ENCODE peak calls at places on chromosomes 12 and 14, in four cellular contexts. C is HL-60, M is K562, W is GM12878. I is an unnamed sample.

GRCh38 chr12:91622981-91623380 is 440.4 kb upstream of the DCN start:
- DNase-seq in C (no peak), M (no peak), W (no peak), I (no peak)

GRCh38 chr12:71415336-71416231 is 24.0 kb upstream of the LGR5 start:
- DNase-seq in C (peak; percentile 41), M (peak; percentile 58), W (peak; percentile 7), I (no peak)

GRCh38 chr14:62759796-62760195 is 285.5 kb downstream of the KCNH5 start:
- DNase-seq in C (no peak), M (no peak), W (no peak), I (no peak)

GRCh38 chr12:91986084-91986483 is 159.6 kb downstream of the BTG1 start:
- DNase-seq in C (no peak), M (no peak), W (no peak), I (no peak)

GRCh38 chr12:127416796-127417195 is 850.2 kb upstream of the TMEM132C start:
- DNase-seq in C (no peak), M (no peak), W (no peak), I (no peak)

GRCh38 chr14:93142854-93143652 is 27.3 kb upstream of the ITPK1 start:
- DNase-seq in C (no peak), M (no peak), W (no peak), I (no peak)

GRCh38 chr12:71442567-71442931 is 3.0 kb downstream of the LGR5 start:
- DNase-seq in C (no peak), M (no peak), W (no peak), I (no peak)

GRCh38 chr12:104249017-104249416 is 33.4 kb downstream of the TXNRD1 start:
- DNase-seq in C (no peak), M (no peak), W (no peak), I (no peak)

GRCh38 chr12:27333311-27334009 is 824 bp downstream of the BMAL2 start:
- DNase-seq in C (peak; percentile 79), M (peak; percentile 9), W (no peak), I (no peak)
- TF ChIP-seq SPI1 in C (peak; percentile 65), M (no peak), W (peak; percentile 37), I (peak; percentile 36)

GRCh38 chr14:72172597-72172996 is 240.4 kb downstream of the RGS6 start:
- DNase-seq in C (no peak), M (no peak), W (no peak), I (no peak)

GRCh38 chr14:72173038-72173720 is 240.9 kb downstream of the RGS6 start:
- DNase-seq in C (no peak), M (no peak), W (no peak), I (no peak)

GRCh38 chr14:72165151-72165715 is 233.0 kb downstream of the RGS6 start:
- DNase-seq in C (no peak), M (no peak), W (no peak), I (no peak)

GRCh38 chr14:72172075-72172474 is 239.8 kb downstream of the RGS6 start:
- DNase-seq in C (no peak), M (no peak), W (no peak), I (no peak)

GRCh38 chr14:72169521-72169920 is 237.3 kb downstream of the RGS6 start:
- DNase-seq in C (no peak), M (peak; percentile 18), W (no peak), I (no peak)
- TF ChIP-seq SPI1 in C (no peak), M (no peak), W (no peak), I (no peak)

DNA sequence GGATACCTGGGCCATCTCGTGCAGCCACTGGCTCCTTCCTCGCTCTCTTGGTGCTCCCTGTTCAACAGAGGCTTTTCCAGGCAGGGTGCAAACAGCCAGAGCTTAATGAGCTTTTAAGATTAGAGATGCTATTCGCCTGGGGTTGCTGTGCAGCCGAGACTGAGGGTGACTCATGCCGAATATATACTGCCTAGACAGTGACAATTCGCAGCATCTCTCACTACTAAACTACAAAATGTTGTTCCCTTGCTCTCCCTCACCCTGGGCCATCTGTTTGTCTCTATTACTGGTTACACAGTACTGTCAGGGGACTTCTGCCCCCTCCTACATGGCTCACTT is 26.0 kb upstream of the TESC start:
- DNase-seq in C (no peak), M (no peak), W (no peak), I (no peak)
- TF ChIP-seq SPI1 in C (no peak), M (no peak), W (no peak), I (no peak)

GRCh38 chr12:31828057-31828456 is 99.2 kb upstream of the AMN1 start:
- DNase-seq in C (no peak), M (no peak), W (no peak), I (no peak)
- TF ChIP-seq SPI1 in C (no peak), M (no peak), W (no peak), I (no peak)

GRCh38 chr12:69240625-69240984 is 1.2 kb downstream of the CPSF6 start:
- DNase-seq in C (no peak), M (no peak), W (no peak), I (no peak)

GRCh38 chr12:69239286-69239921 is at the start of gene CPSF6:
- DNase-seq in C (peak; percentile 96), M (peak; percentile 94), W (peak; percentile 62), I (peak; percentile 79)

GRCh38 chr12:69238589-69239285 is 632 bp upstream of the CPSF6 start:
- DNase-seq in C (no peak), M (no peak), W (no peak), I (no peak)

GRCh38 chr12:69241444-69242092 is 2.2 kb downstream of the CPSF6 start:
- DNase-seq in C (no peak), M (no peak), W (no peak), I (no peak)

GRCh38 chr12:69239922-69240624 is 704 bp downstream of the CPSF6 start:
- DNase-seq in C (peak; percentile 39), M (no peak), W (no peak), I (no peak)
- TF ChIP-seq SPI1 in C (peak; percentile 8), M (no peak), W (no peak), I (no peak)

DNA sequence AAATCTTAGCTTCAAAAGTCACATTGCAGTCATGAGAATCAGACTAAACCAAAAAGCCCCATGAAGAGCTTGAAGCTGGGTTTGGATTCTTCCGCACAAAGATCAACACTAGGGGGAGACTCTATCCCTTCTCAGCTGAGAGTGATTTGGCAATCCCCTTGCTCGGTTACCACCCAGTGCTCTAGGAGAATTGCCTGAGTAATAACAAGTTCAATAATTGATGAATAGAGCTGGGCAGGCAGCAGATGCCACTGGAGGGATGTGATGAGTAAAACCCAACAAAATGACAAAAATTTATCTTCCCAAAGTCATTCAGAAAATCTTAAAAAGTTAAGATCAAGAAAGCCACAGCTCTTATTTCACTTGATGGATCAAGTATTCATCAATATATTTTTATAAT is 185.6 kb upstream of the ARID2 start:
- DNase-seq in C (peak; percentile 77), M (peak; percentile 71), W (peak; percentile 56), I (peak; percentile 42)
- TF ChIP-seq SPI1 in C (no peak), M (no peak), W (no peak), I (no peak)

GRCh38 chr12:31250179-31250578 is 75.8 kb downstream of the SINHCAF start:
- DNase-seq in C (no peak), M (no peak), W (no peak), I (no peak)

GRCh38 chr12:31248815-31249214 is 77.1 kb downstream of the SINHCAF start:
- DNase-seq in C (no peak), M (no peak), W (no peak), I (no peak)

GRCh38 chr12:31245822-31246469 is 80.0 kb downstream of the SINHCAF start:
- DNase-seq in C (no peak), M (peak; percentile 50), W (no peak), I (no peak)

DNA sequence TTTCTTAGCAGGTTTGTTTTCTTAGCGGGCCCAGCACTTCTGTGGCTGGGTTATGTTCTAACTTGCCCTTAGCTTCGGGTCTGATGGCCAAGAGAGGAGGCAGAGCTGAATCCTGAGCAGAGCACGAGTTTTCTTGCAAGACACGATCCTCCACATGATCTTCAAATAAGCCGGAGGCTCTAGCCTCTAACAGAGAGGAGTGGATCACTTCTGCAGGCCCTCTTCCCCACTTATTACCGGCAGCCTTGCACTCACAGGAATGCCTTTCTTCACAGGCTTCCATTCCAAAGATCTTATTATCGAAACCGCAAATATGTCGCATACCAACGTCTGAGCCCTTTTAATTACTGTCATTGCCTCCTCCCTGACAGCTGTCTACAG is 79.5 kb downstream of the SINHCAF start:
- DNase-seq in C (no peak), M (no peak), W (no peak), I (no peak)
- TF ChIP-seq SPI1 in C (no peak), M (no peak), W (no peak), I (no peak)

DNA sequence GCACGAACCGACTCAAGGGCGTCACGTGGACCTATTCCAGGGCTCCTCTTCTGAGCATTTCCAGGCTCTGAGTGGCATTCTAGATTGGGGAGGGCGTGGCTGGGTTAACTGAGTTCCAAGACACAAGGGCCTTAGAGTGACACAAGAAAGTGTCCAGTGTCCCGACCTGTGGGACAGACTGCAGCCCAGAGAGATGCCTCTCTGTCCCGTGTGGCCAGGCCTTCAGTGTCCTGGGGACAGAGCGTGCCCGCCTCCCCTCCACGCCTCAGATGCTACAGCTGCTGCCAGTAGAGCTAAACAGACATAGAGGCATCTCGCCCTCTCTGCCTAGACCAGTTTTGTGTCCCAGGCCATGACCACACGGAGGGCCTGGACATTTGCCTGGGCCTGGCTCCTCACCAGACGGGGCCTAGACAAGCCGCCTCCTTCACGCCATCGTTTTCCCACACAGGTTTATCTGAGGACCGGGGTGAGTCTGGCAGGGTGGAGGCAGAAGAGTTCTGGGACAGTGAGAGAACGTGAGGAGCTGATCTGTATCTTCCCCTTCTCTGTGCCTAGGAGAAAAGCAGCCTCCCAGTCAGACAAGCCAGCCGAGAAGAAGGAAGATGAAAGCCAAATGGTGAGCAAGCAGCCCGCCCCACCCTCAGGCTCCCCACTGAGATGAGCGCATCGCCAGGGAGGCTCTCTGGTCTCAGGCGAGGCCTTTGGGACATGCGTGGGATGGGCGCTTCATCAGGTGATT is 27.1 kb downstream of the DEGS2 start:
- DNase-seq in C (no peak), M (no peak), W (no peak), I (no peak)
- TF ChIP-seq SPI1 in C (no peak), M (no peak), W (no peak), I (no peak)

DNA sequence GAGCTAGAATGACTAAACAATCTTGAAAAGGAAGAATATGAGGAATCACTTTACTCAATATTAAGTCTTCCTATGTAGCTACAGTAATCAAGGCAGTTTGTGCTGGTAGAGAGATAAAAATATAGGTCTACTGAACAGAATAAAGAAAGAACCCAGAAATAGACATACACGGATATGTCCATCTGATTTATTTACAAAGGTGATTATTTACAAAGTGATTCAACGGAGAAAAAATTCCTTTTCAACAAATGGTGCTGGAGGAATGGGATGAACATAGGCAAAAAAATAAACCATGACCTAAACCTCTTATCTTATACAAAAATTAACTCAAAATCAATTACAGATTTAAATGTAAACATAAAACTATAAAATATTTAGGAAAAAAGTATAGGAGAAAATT is 36.6 kb downstream of the TAOK3 start:
- DNase-seq in C (no peak), M (no peak), W (no peak), I (no peak)
- TF ChIP-seq SPI1 in C (no peak), M (no peak), W (no peak), I (no peak)